ENCODE peak calls at places on chromosomes 16 and 17, in seven cellular contexts. S is uterus, U is right lobe of liver, V is transverse colon, M is adrenal gland, H is Peyer's patch, Q is IMR-90. Z is an unnamed sample. For H3K4me1, the result is how much of the 10 kb centered on the place peaks cover.

GRCh38 chr17:42185497-42185860 is 227 bp upstream of the HCRT start:
- DNase-seq in M (no peak), Q (no peak), U (no peak), H (no peak), V (no peak), S (no peak), Z (no peak)

GRCh38 chr16:58001781-58002410 is 689 bp downstream of the USB1 start:
- DNase-seq in V (no peak), U (no peak), Q (no peak), M (no peak), H (no peak), S (no peak), Z (no peak)

GRCh38 chr16:16048904-16049582 is 99.6 kb downstream of the ABCC1 start:
- DNase-seq in V (no peak), H (no peak), S (no peak), Q (no peak), M (no peak), U (no peak), Z (no peak)

GRCh38 chr16:31869511-31870201 is 4.0 kb upstream of the ZNF267 start:
- DNase-seq in U (no peak), Q (peak), H (peak), M (peak), S (no peak), V (peak), Z (no peak)

GRCh38 chr17:81556175-81556691 is 4.1 kb upstream of the FAAP100 start:
- DNase-seq in S (no peak), M (peak), V (no peak), H (no peak), Q (peak), U (no peak), Z (no peak)

GRCh38 chr17:3754458-3755334 is 31.0 kb downstream of the HASPIN start:
- DNase-seq in S (no peak), M (peak), H (peak), Q (no peak), U (peak), V (peak), Z (peak)

GRCh38 chr16:87897563-87898505 is 28.5 kb upstream of the SLC7A5 start:
- DNase-seq in U (no peak), M (no peak), V (no peak), Q (no peak), S (no peak), H (no peak), Z (no peak)

GRCh38 chr17:17520599-17521232 is 24.5 kb upstream of the RASD1 start:
- DNase-seq in H (no peak), V (no peak), S (no peak), U (no peak), M (no peak), Q (no peak), Z (no peak)

GRCh38 chr16:78563905-78564304 is 464.5 kb downstream of the WWOX start:
- DNase-seq in U (no peak), H (no peak), S (no peak), V (no peak), M (no peak), Q (no peak), Z (no peak)

GRCh38 chr17:27550291-27550930 is 80.6 kb upstream of the LGALS9 start:
- DNase-seq in V (no peak), H (no peak), U (no peak), M (no peak), Q (no peak), S (no peak), Z (no peak)
- H3K4me1 ChIP-seq in V (under half), H (under half), U (under half), M (under half), Q (under half), S (under half), Z (half or more)

DNA sequence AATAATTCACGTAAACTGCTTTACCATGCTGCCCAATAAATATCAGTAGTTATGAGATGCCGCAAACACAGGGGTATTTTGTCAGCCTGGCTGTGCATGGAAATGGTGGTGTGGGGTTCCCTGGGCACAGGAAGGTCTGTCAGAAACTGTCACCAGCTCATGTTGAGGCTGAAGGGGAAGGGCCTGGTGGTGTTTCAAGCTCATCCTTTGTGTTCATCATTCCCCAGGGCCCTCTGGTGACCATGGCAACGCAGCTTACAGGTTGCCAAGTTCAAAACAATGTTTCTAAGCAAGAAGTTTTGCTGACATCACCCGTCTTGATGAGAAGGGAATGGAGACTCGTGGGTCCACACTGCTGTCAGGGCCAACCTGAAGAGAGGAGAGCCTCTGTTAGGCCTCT is 348.9 kb upstream of the C16orf82 start:
- DNase-seq in V (no peak), S (no peak), U (no peak), H (no peak), Q (no peak), M (no peak), Z (no peak)
- TF ChIP-seq POLR2A in V (no peak), S (no peak), U (no peak), H (no peak), Q (no peak), M (no peak), Z (no peak)

GRCh38 chr16:67247698-67248400 is 568 bp upstream of the FHOD1 start:
- DNase-seq in Q (no peak), M (no peak), S (no peak), V (no peak), U (peak), H (no peak), Z (no peak)
- H3K4me1 ChIP-seq in Q (under half), M (under half), S (under half), V (under half), U (under half), H (under half), Z (under half)

DNA sequence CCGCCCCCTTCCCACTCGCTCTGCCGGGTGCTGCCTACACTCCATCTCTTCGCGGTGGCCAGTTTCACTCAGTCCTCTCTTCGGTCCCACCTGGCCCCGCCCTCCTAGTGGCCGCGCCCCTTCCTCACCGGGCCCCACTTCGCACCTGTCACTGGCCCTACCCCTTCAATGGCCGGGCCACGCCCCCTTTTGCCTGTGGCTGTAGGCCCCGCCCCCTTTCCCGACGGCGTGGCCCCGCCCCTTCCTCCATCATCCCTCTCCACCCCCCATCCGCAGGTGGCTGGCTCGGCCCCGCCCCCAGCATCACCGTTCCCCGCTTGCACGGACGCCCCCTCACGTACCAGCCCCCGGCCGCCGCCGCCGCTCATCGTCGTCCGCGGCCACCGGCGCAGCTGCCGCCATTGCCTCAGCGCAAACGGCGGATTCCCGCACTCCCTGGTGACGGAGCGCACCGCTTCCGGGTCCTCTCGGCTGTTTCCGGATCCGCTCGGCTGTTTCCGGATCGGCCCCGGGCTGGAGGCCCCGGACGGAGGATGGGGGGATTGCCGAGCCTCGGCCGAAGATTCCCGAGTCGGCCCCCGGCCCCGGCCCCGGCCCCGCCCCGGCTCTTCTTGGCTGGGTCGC is at the start of gene RABEP2:
- DNase-seq in U (peak), V (peak), H (peak), Q (peak), S (peak), M (peak), Z (peak)
- TF ChIP-seq POLR2A in U (no peak), V (no peak), H (no peak), Q (no peak), S (peak), M (no peak), Z (no peak)

GRCh38 chr17:78380370-78380769 is 1.9 kb downstream of the PGS1 start:
- DNase-seq in H (no peak), U (no peak), Q (no peak), V (no peak), S (no peak), M (no peak), Z (no peak)
- H3K4me1 ChIP-seq in H (under half), U (under half), Q (under half), V (half or more), S (under half), M (half or more), Z (under half)

GRCh38 chr17:48597775-48598631 is 4.4 kb upstream of the HOXB5 start:
- DNase-seq in H (no peak), S (peak), M (peak), U (no peak), V (peak), Q (peak), Z (peak)
- TF ChIP-seq POLR2A in H (peak), S (peak), M (peak), U (no peak), V (peak), Q (peak), Z (no peak)

GRCh38 chr17:27496005-27496404 is 39.8 kb downstream of the KSR1 start:
- DNase-seq in M (no peak), H (no peak), Q (no peak), V (no peak), S (no peak), U (no peak), Z (no peak)
- H3K4me1 ChIP-seq in M (under half), H (under half), Q (under half), V (under half), S (under half), U (under half), Z (half or more)

GRCh38 chr16:56939801-56940200 is 7.9 kb downstream of the HERPUD1 start:
- DNase-seq in U (no peak), H (no peak), V (no peak), S (no peak), Q (no peak), M (no peak), Z (no peak)

GRCh38 chr16:56936491-56936890 is 4.5 kb downstream of the HERPUD1 start:
- DNase-seq in Q (no peak), V (no peak), M (no peak), H (no peak), U (no peak), S (no peak), Z (no peak)

GRCh38 chr16:56935201-56935600 is 3.3 kb downstream of the HERPUD1 start:
- DNase-seq in U (no peak), M (no peak), H (no peak), S (no peak), Q (no peak), V (no peak), Z (no peak)

GRCh38 chr16:56938664-56939513 is 6.9 kb downstream of the HERPUD1 start:
- DNase-seq in U (no peak), Q (no peak), V (no peak), S (no peak), H (peak), M (no peak), Z (no peak)

DNA sequence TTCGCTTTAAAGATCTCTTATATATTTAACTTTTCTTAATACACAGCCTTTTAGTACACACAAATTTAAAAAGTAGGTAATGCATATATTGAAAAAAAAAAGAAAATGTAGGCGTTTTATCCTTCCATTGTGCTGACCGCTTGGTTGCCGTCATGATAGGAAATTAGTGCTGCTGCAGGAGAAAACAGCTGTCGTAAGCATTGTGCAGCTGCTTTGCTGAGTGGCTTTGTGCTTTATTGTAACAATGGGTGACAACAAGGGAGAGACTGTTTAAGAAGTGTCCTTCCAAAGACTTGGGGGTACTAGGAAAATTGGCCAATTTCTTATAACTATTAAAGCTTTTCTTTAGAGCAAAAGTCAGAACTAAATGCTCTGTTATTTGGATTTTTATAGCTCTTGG is 5.0 kb downstream of the HERPUD1 start:
- DNase-seq in S (no peak), M (no peak), V (no peak), U (no peak), Q (no peak), H (no peak), Z (no peak)
- TF ChIP-seq POLR2A in S (no peak), M (no peak), V (no peak), U (no peak), Q (no peak), H (no peak), Z (peak)

Z was measured in body of pancreas.